ENCODE peak calls at places on chromosome 21, in six cellular contexts. U is HFF-Myc, S is Calu3, R is glutamatergic neuron, A is AG09309, I is foreskin fibroblast. E is an unnamed sample.

GRCh38 chr21:46517361-46517760 is 58.7 kb downstream of the DIP2A start:
- DNase-seq in S (no peak), I (peak; percentile 30), U (no peak), R (no peak), A (no peak), E (no peak)

GRCh38 chr21:26422138-26422537 is 150.9 kb downstream of the CYYR1 start:
- DNase-seq in I (no peak), A (no peak), U (no peak), R (no peak), S (no peak), E (no peak)

GRCh38 chr21:32307706-32308105 is 9.1 kb downstream of the MRAP start:
- DNase-seq in S (no peak), I (peak; percentile 24), U (no peak), A (no peak), R (no peak), E (no peak)

GRCh38 chr21:15978158-15978805 is 248.5 kb downstream of the USP25 start:
- DNase-seq in A (peak; percentile 37), I (no peak), U (no peak), R (no peak), S (no peak), E (no peak)

GRCh38 chr21:28938726-28939125 is 54.0 kb downstream of the LTN1 start:
- DNase-seq in S (no peak), R (no peak), I (no peak), A (no peak), U (no peak), E (peak; percentile 33)

GRCh38 chr21:45921917-45922316 is 59.7 kb upstream of the COL6A1 start:
- DNase-seq in R (no peak), A (no peak), S (no peak), U (no peak), I (no peak), E (no peak)

GRCh38 chr21:39048064-39048463 is 135.2 kb downstream of the PSMG1 start:
- DNase-seq in R (peak; percentile 60), S (peak; percentile 73), A (no peak), U (no peak), I (no peak), E (peak; percentile 62)

GRCh38 chr21:44006017-44006624 is 6.0 kb upstream of the TRAPPC10 start:
- DNase-seq in R (no peak), U (no peak), A (peak; percentile 83), S (peak; percentile 47), I (peak; percentile 93), E (no peak)

GRCh38 chr21:45539046-45539795 is 3.0 kb downstream of the SLC19A1 start:
- DNase-seq in U (no peak), R (peak; percentile 42), S (no peak), I (no peak), A (no peak), E (peak; percentile 13)

GRCh38 chr21:45432575-45433255 is 27.8 kb downstream of the COL18A1 start:
- DNase-seq in A (no peak), R (no peak), U (no peak), S (no peak), I (peak; percentile 78), E (no peak)

GRCh38 chr21:34511787-34512451 is at the start of gene KCNE1:
- DNase-seq in I (peak; percentile 72), R (no peak), U (no peak), A (no peak), S (no peak), E (no peak)

GRCh38 chr21:45872471-45872870 is 109.1 kb upstream of the COL6A1 start:
- DNase-seq in A (no peak), S (no peak), U (no peak), I (no peak), R (no peak), E (no peak)

GRCh38 chr21:46092811-46093667 is 4.9 kb upstream of the COL6A2 start:
- DNase-seq in U (no peak), I (peak; percentile 65), R (no peak), A (no peak), S (no peak), E (no peak)

GRCh38 chr21:34340062-34340461 is 23.7 kb upstream of the KCNE2 start:
- DNase-seq in S (no peak), U (no peak), I (no peak), R (no peak), A (no peak), E (no peak)

GRCh38 chr21:27515676-27516075 is 548.8 kb upstream of the ADAMTS5 start:
- DNase-seq in I (no peak), S (no peak), A (no peak), R (no peak), U (no peak), E (no peak)

GRCh38 chr21:45867041-45867630 is 114.4 kb upstream of the COL6A1 start:
- DNase-seq in I (no peak), R (no peak), U (no peak), S (no peak), A (no peak), E (no peak)

GRCh38 chr21:45766501-45766900 is 123.0 kb downstream of the PCBP3 start:
- DNase-seq in A (no peak), R (no peak), U (no peak), I (no peak), S (no peak), E (no peak)

GRCh38 chr21:31446206-31446900 is 102.3 kb upstream of the TIAM1 start:
- DNase-seq in I (no peak), R (no peak), U (no peak), A (no peak), S (no peak), E (no peak)

GRCh38 chr21:25735221-25735894 is 586 bp downstream of the GABPA start:
- DNase-seq in S (peak; percentile 80), A (peak; percentile 59), R (peak; percentile 86), U (peak; percentile 29), I (peak; percentile 93), E (peak; percentile 93)

GRCh38 chr21:40054403-40054802 is 187.2 kb downstream of the PCP4 start:
- DNase-seq in I (no peak), A (no peak), U (no peak), S (no peak), R (no peak), E (no peak)

GRCh38 chr21:16179732-16180131 is 449.9 kb downstream of the USP25 start:
- DNase-seq in S (no peak), R (no peak), A (no peak), U (no peak), I (no peak), E (no peak)

GRCh38 chr21:36350282-36350910 is 30.4 kb downstream of the MORC3 start:
- DNase-seq in U (no peak), I (peak; percentile 49), A (no peak), R (no peak), S (no peak), E (no peak)

GRCh38 chr21:23162213-23162946 is 2164.2 kb downstream of the NCAM2 start:
- DNase-seq in A (no peak), S (no peak), R (no peak), I (no peak), U (no peak), E (no peak)

GRCh38 chr21:23155281-23155680 is 2157.1 kb downstream of the NCAM2 start:
- DNase-seq in I (no peak), R (no peak), A (no peak), S (no peak), U (no peak), E (no peak)

GRCh38 chr21:23160914-23161313 is 2162.7 kb downstream of the NCAM2 start:
- DNase-seq in I (no peak), S (no peak), A (no peak), R (no peak), U (no peak), E (no peak)
- TF ChIP-seq CTCF in I (no peak), S (no peak), A (no peak), R (no peak), U (no peak), E (peak; percentile 58)

GRCh38 chr21:42538479-42539275 is 25.0 kb downstream of the SLC37A1 start:
- DNase-seq in U (no peak), R (no peak), A (no peak), I (no peak), S (no peak), E (no peak)
- TF ChIP-seq CTCF in U (no peak), R (no peak), A (no peak), I (no peak), S (no peak), E (no peak)

GRCh38 chr21:41168391-41169257 is 664 bp downstream of the BACE2 start:
- DNase-seq in R (peak; percentile 36), I (peak; percentile 61), A (no peak), S (peak; percentile 26), U (no peak), E (no peak)

GRCh38 chr21:41166947-41167346 is 1.0 kb upstream of the BACE2 start:
- DNase-seq in A (no peak), U (no peak), S (no peak), I (peak; percentile 6), R (no peak), E (no peak)

GRCh38 chr21:41169701-41170100 is 1.7 kb downstream of the BACE2 start:
- DNase-seq in I (no peak), R (no peak), U (no peak), S (no peak), A (no peak), E (no peak)

GRCh38 chr21:41169258-41169576 is 1.3 kb downstream of the BACE2 start:
- DNase-seq in A (no peak), S (no peak), U (no peak), I (no peak), R (no peak), E (no peak)

GRCh38 chr21:41167348-41168342 is at the start of gene BACE2:
- DNase-seq in A (peak; percentile 31), R (peak; percentile 59), U (no peak), I (peak; percentile 83), S (peak; percentile 79), E (no peak)
- TF ChIP-seq CTCF in A (peak; percentile 36), R (peak; percentile 54), U (peak; percentile 39), I (peak; percentile 39), S (peak; percentile 38), E (no peak)

GRCh38 chr21:41071410-41071809 is 96.5 kb upstream of the BACE2 start:
- DNase-seq in U (no peak), R (peak; percentile 59), A (no peak), I (no peak), S (no peak), E (no peak)
- TF ChIP-seq CTCF in U (peak; percentile 28), R (peak; percentile 42), A (no peak), I (no peak), S (no peak), E (no peak)